ENCODE peak calls at places on chromosomes 3 and 15, in nine cellular contexts. H is activated T-cell treated with anti-CD3 and anti-CD28 coated beads for 1 hour, S is HS-5, W is sigmoid colon, P is bronchial epithelial cell, I is ELF-1, Y is EH, U is NCI-H748 treated with DMSO at 0.1 percent for 48 hours, O is kidney tubule cell. M is an unnamed sample.

GRCh38 chr15:27847775-27848710 is 251.1 kb downstream of the OCA2 start:
- DNase-seq in H (no peak), S (no peak), W (no peak), P (no peak), I (no peak), Y (no peak), U (no peak), O (no peak), M (no peak)

GRCh38 chr15:76386926-76387325 is 50.4 kb downstream of the ISL2 start:
- DNase-seq in H (no peak), S (no peak), W (no peak), P (no peak), I (no peak), Y (no peak), U (no peak), O (peak), M (no peak)

GRCh38 chr3:173617490-173617889 is 219.9 kb downstream of the NLGN1 start:
- DNase-seq in H (no peak), S (no peak), W (peak), P (no peak), I (no peak), Y (no peak), U (no peak), O (no peak), M (no peak)

GRCh38 chr3:127546970-127547733 is 43.4 kb downstream of the TPRA1 start:
- DNase-seq in H (no peak), S (no peak), W (no peak), P (no peak), I (peak), Y (no peak), U (no peak), O (no peak), M (no peak)

GRCh38 chr15:56763082-56763481 is 29.8 kb upstream of the ZNF280D start:
- DNase-seq in H (no peak), S (no peak), W (no peak), P (no peak), I (no peak), Y (no peak), U (no peak), O (no peak), M (no peak)

GRCh38 chr3:5806192-5806591 is 618.7 kb downstream of the EDEM1 start:
- DNase-seq in H (no peak), S (no peak), W (no peak), P (no peak), I (peak), Y (no peak), U (no peak), O (peak), M (no peak)

GRCh38 chr15:65980824-65981456 is 111.6 kb downstream of the RAB11A start:
- DNase-seq in H (no peak), S (peak), W (no peak), P (peak), I (peak), Y (peak), U (no peak), O (peak), M (peak)

GRCh38 chr15:52076889-52077781 is 35.4 kb downstream of the BCL2L10 start:
- DNase-seq in H (no peak), S (peak), W (no peak), P (peak), I (no peak), Y (peak), U (no peak), O (peak), M (peak)

GRCh38 chr3:73212683-73213082 is 151.2 kb downstream of the EBLN2 start:
- DNase-seq in H (no peak), S (no peak), W (no peak), P (no peak), I (no peak), Y (no peak), U (no peak), O (no peak), M (no peak)

GRCh38 chr3:197420115-197420514 is 121.7 kb upstream of the DLG1 start:
- DNase-seq in H (no peak), S (no peak), W (no peak), P (no peak), I (no peak), Y (peak), U (no peak), O (no peak), M (no peak)

GRCh38 chr3:25782938-25783660 is at the start of gene NGLY1:
- DNase-seq in H (peak), S (peak), W (peak), P (peak), I (peak), Y (peak), U (peak), O (peak), M (peak)

GRCh38 chr15:40358492-40359353 is 704 bp downstream of the DISP2 start:
- DNase-seq in H (no peak), S (no peak), W (no peak), P (no peak), I (no peak), Y (no peak), U (peak), O (peak), M (no peak)

GRCh38 chr15:62870216-62870615 is 172.3 kb upstream of the TPM1 start:
- DNase-seq in H (no peak), S (no peak), W (no peak), P (no peak), I (no peak), Y (no peak), U (no peak), O (no peak), M (no peak)